ENCODE peak calls at places on chromosomes 5 and 9, in ten cellular contexts. S is neural progenitor cell, G is astrocyte, J is mammary epithelial cell, A is H1, Q is fibroblast of lung, F is PC-3, O is endothelial cell of umbilical vein, T is hepatocyte, M is H9. K is an unnamed sample.

GRCh38 chr5:93503598-93504067 is 77.4 kb downstream of the NR2F1-AS1 start:
- DNase-seq in T (peak), S (no peak), O (peak), Q (peak), M (no peak), A (no peak), J (peak), F (peak), G (peak), K (no peak)

GRCh38 chr9:109305801-109306200 is 15.1 kb downstream of the EPB41L4B start:
- DNase-seq in O (no peak), J (no peak), F (no peak), A (no peak), G (no peak), Q (no peak), S (no peak), M (no peak), T (no peak), K (no peak)

GRCh38 chr5:113179156-113179555 is 202.6 kb downstream of the DCP2 start:
- DNase-seq in O (no peak), J (no peak), S (no peak), A (no peak), G (no peak), Q (no peak), F (no peak), M (no peak), T (no peak), K (no peak)

GRCh38 chr9:108911820-108912219 is 22.1 kb downstream of the ELP1 start:
- DNase-seq in F (no peak), M (no peak), O (no peak), J (no peak), S (no peak), A (no peak), Q (no peak), T (no peak), G (no peak), K (no peak)

GRCh38 chr5:1208743-1209551 is 7.6 kb downstream of the SLC6A19 start:
- DNase-seq in A (no peak), J (no peak), T (peak), Q (peak), O (peak), M (no peak), F (peak), G (no peak), S (peak), K (no peak)

GRCh38 chr5:91177085-91177484 is 206.0 kb downstream of the ARRDC3 start:
- DNase-seq in S (no peak), M (no peak), F (no peak), J (peak), T (no peak), G (no peak), Q (no peak), O (no peak), A (no peak), K (no peak)

GRCh38 chr9:129250786-129251185 is 72.7 kb upstream of the IER5L start:
- DNase-seq in T (no peak), G (peak), F (peak), M (no peak), A (no peak), S (no peak), J (peak), O (no peak), Q (peak), K (no peak)

GRCh38 chr9:26175264-26175663 is 497.0 kb upstream of the TUSC1 start:
- DNase-seq in Q (peak), O (no peak), F (peak), S (no peak), A (no peak), J (peak), T (no peak), G (peak), M (no peak), K (no peak)

GRCh38 chr5:81140942-81141341 is 92.2 kb upstream of the CKMT2 start:
- DNase-seq in O (peak), F (no peak), G (peak), J (no peak), T (peak), Q (peak), M (no peak), S (no peak), A (no peak), K (no peak)

GRCh38 chr5:172412724-172413260 is 41.5 kb downstream of the SH3PXD2B start:
- DNase-seq in F (peak), O (peak), M (no peak), T (peak), G (peak), J (peak), S (no peak), A (no peak), Q (peak), K (no peak)

GRCh38 chr9:128055222-128056040 is 11.7 kb downstream of the NAIF1 start:
- DNase-seq in G (no peak), T (no peak), O (no peak), M (peak), A (no peak), J (no peak), F (no peak), S (peak), Q (no peak), K (no peak)

GRCh38 chr9:94140791-94141790 is 56.8 kb downstream of the PTPDC1 start:
- DNase-seq in A (no peak), M (no peak), G (peak), F (peak), S (no peak), O (no peak), J (no peak), Q (peak), T (no peak), K (no peak)

GRCh38 chr9:13358128-13358527 is 78.6 kb upstream of the MPDZ start:
- DNase-seq in G (peak), T (peak), O (peak), A (no peak), F (peak), Q (peak), J (peak), S (no peak), M (no peak), K (no peak)

GRCh38 chr5:153896701-153897100 is 142.0 kb downstream of the FAM114A2 start:
- DNase-seq in G (peak), T (no peak), S (no peak), O (no peak), M (no peak), A (no peak), F (no peak), J (peak), Q (peak), K (peak)

GRCh38 chr9:114491430-114492003 is 13.8 kb downstream of the WHRN start:
- DNase-seq in F (no peak), M (peak), T (no peak), G (no peak), A (no peak), S (no peak), O (no peak), Q (no peak), J (no peak), K (no peak)

GRCh38 chr9:131333771-131334567 is 44.4 kb downstream of the PLPP7 start:
- DNase-seq in F (no peak), M (no peak), A (no peak), O (no peak), J (no peak), G (no peak), S (no peak), Q (no peak), T (no peak), K (no peak)

GRCh38 chr5:7629559-7629958 is 221.4 kb downstream of the CFAP90 start:
- DNase-seq in F (no peak), J (no peak), S (no peak), O (no peak), T (no peak), A (no peak), G (no peak), Q (no peak), M (no peak), K (no peak)

GRCh38 chr5:124996764-124997077 is 250.3 kb upstream of the ZNF608 start:
- DNase-seq in J (no peak), Q (peak), T (no peak), G (peak), O (peak), F (peak), S (peak), A (no peak), M (no peak), K (no peak)

GRCh38 chr5:68968426-68968825 is 125.4 kb upstream of the SLC30A5 start:
- DNase-seq in A (no peak), S (no peak), G (no peak), F (no peak), Q (no peak), M (no peak), O (no peak), J (no peak), T (no peak), K (no peak)

GRCh38 chr9:130478152-130478551 is 33.4 kb downstream of the ASS1 start:
- DNase-seq in G (no peak), S (no peak), O (no peak), T (no peak), J (no peak), F (no peak), M (no peak), Q (no peak), A (no peak), K (no peak)

GRCh38 chr5:122291000-122291592 is 20.9 kb upstream of the SNCAIP start:
- DNase-seq in J (peak), S (no peak), F (no peak), Q (peak), T (peak), M (peak), O (no peak), G (peak), A (no peak), K (no peak)

GRCh38 chr5:131988601-131989000 is 22.9 kb downstream of the ACSL6 start:
- DNase-seq in F (no peak), J (no peak), G (no peak), O (no peak), A (no peak), T (no peak), M (no peak), S (no peak), Q (no peak), K (no peak)

GRCh38 chr5:157535042-157535865 is 40.3 kb downstream of the ADAM19 start:
- DNase-seq in O (no peak), A (no peak), F (peak), Q (peak), T (no peak), S (no peak), G (peak), J (no peak), M (no peak), K (no peak)

GRCh38 chr5:150562832-150563231 is 54.9 kb downstream of the NDST1 start:
- DNase-seq in J (peak), A (no peak), O (peak), Q (peak), T (peak), M (no peak), G (peak), F (peak), S (peak), K (peak)

GRCh38 chr5:64292611-64293215 is 127.1 kb downstream of the RNF180 start:
- DNase-seq in A (no peak), Q (peak), O (no peak), F (no peak), M (no peak), J (no peak), G (peak), T (peak), S (peak), K (no peak)

GRCh38 chr5:15674716-15675115 is 174.7 kb downstream of the FBXL7 start:
- DNase-seq in J (no peak), Q (peak), A (no peak), F (no peak), G (no peak), M (no peak), T (no peak), O (no peak), S (no peak), K (no peak)

GRCh38 chr5:15664961-15665360 is 165.0 kb downstream of the FBXL7 start:
- DNase-seq in G (peak), S (no peak), J (no peak), A (no peak), O (no peak), F (no peak), Q (peak), T (no peak), M (no peak), K (no peak)

GRCh38 chr5:15669826-15670225 is 169.8 kb downstream of the FBXL7 start:
- DNase-seq in J (no peak), O (no peak), F (no peak), S (no peak), M (no peak), A (no peak), G (no peak), Q (no peak), T (no peak), K (no peak)
- H3K4me2 ChIP-seq in J (no peak), O (no peak), F (no peak), S (no peak), M (no peak), A (no peak), G (no peak), Q (no peak), T (no peak), K (no peak)

DNA sequence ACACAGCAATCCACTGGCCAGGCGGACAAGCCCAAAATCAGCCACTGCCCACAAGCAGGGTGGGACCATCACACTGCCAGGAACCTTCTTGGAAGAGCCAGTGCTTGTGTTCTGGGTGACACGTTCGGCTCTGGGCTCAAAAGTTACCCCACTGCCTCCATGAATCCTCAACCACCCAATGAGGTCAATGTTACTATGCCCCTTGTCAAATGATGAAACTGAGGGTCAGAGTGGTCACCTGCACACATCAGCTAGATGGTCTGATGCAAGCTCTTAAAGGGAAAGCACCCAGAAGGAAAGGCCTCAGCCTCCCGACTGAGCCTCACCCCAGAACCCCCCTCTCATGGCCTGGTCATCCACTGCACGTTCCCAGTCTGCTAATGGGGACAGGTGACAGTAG is 114.8 kb downstream of the VAV2 start:
- DNase-seq in J (no peak), O (no peak), A (no peak), T (no peak), G (no peak), S (no peak), M (no peak), Q (no peak), F (no peak), K (no peak)
- H3K4me2 ChIP-seq in J (no peak), O (no peak), A (no peak), T (no peak), G (no peak), S (no peak), M (no peak), Q (no peak), F (no peak), K (no peak)

GRCh38 chr9:136697821-136698526 is 10.7 kb upstream of the AGPAT2 start:
- DNase-seq in F (no peak), T (peak), A (no peak), M (no peak), J (no peak), G (no peak), S (no peak), O (no peak), Q (no peak), K (no peak)

GRCh38 chr9:136695435-136695895 is 8.2 kb upstream of the AGPAT2 start:
- DNase-seq in T (no peak), M (no peak), S (no peak), G (no peak), F (peak), Q (no peak), J (peak), O (peak), A (no peak), K (no peak)

GRCh38 chr9:136695955-136696354 is 8.7 kb upstream of the AGPAT2 start:
- DNase-seq in J (no peak), M (no peak), T (no peak), S (no peak), A (peak), F (no peak), G (no peak), Q (no peak), O (no peak), K (no peak)

GRCh38 chr9:136697146-136697820 is 10.0 kb upstream of the AGPAT2 start:
- DNase-seq in F (no peak), A (peak), J (peak), T (peak), Q (no peak), S (no peak), G (no peak), O (no peak), M (no peak), K (no peak)

GRCh38 chr9:136696502-136696901 is 9.2 kb upstream of the AGPAT2 start:
- DNase-seq in J (no peak), A (peak), S (no peak), Q (no peak), M (no peak), T (no peak), G (no peak), F (no peak), O (no peak), K (no peak)
- H3K4me2 ChIP-seq in J (no peak), A (no peak), S (no peak), Q (no peak), M (no peak), T (no peak), G (no peak), F (no peak), O (no peak), K (no peak)

GRCh38 chr9:32873131-32873530 is 89.8 kb downstream of the TMEM215 start:
- DNase-seq in Q (no peak), O (no peak), A (no peak), T (no peak), G (no peak), S (no peak), M (no peak), J (no peak), F (no peak), K (no peak)
- H3K4me2 ChIP-seq in Q (no peak), O (no peak), A (no peak), T (no peak), G (no peak), S (no peak), M (no peak), J (no peak), F (no peak), K (no peak)

DNA sequence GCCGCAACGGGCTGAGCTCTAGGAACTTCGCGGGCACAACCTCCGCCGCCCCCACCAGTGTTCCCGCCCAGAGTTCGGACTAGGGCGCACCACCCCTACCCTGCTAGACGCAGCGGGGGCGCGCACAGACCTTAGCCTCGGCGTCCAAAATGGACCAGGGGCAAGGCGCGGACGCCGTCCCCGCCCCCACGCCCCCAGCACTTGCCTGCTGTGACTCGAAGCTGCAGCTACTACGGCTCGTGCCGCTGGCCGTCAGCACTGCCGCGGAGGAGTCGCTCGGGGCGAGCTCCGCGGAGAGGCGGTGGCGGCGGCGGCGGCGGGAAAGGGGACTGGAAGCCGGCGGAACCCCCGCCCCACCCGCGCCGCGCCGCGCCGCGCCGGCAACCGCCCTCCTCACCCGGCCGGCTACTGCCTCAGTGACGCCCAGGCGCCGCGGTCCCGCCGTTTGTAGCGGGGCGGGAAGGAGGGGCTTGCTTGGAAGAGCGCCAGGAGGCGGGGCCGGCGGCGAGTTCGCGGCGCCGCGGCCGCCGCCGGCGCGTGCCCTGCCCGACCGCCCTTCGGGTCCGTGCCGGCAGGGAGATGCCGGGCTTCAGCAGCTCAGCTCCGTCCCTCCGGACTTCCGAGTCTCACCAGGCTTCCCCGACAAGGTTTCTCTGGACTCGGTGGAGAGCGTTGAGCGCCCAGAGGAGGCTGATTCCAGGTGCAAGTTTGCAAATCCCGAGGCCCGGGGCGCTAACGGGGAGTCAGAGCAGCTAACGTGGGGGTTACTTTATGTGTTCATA is 4.4 kb downstream of the ELAVL2 start:
- DNase-seq in A (peak), G (no peak), M (peak), O (peak), T (peak), S (peak), F (peak), J (peak), Q (peak), K (no peak)
- H3K4me2 ChIP-seq in A (peak), G (peak), M (peak), O (peak), T (peak), S (peak), F (peak), J (peak), Q (no peak), K (no peak)

GRCh38 chr5:137461636-137462596 is 37.2 kb downstream of the SPOCK1 start:
- DNase-seq in G (no peak), F (no peak), S (peak), A (no peak), T (no peak), M (peak), Q (no peak), O (no peak), J (no peak), K (no peak)
- H3K4me2 ChIP-seq in G (no peak), F (no peak), S (no peak), A (no peak), T (no peak), M (no peak), Q (no peak), O (no peak), J (no peak), K (no peak)

GRCh38 chr5:181054871-181055494 is 14.9 kb downstream of the BTNL9 start:
- DNase-seq in F (no peak), Q (no peak), G (no peak), J (no peak), S (peak), A (no peak), T (no peak), M (no peak), O (no peak), K (no peak)
- H3K4me2 ChIP-seq in F (no peak), Q (no peak), G (no peak), J (no peak), S (no peak), A (peak), T (no peak), M (no peak), O (no peak), K (peak)

K was measured in OCI-LY7.